ENCODE peak calls at places on chromosome 17, in five cellular contexts. One of them, this sample, is unnamed.

GRCh38 chr17:78875738-78876597 is 27.0 kb downstream of the CEP295NL start:
- DNase-seq in PC-3: peak
- DNase-seq in stimulated activated CD4-positive, alpha-beta T cell treated with anti-CD3 and anti-CD28 coated beads, Interleukin-1b, Interleukin-23, amount 100 ng/mL, for 1 hour: no peak
- DNase-seq in HT1080: peak
- DNase-seq in heart left ventricle: no peak
- DNase-seq in this sample: no peak

GRCh38 chr17:34125921-34126320 is 129.2 kb upstream of the CCL2 start:
- DNase-seq in HT1080: no peak
- DNase-seq in PC-3: no peak
- DNase-seq in stimulated activated CD4-positive, alpha-beta T cell treated with anti-CD3 and anti-CD28 coated beads, Interleukin-1b, Interleukin-23, amount 100 ng/mL, for 1 hour: no peak
- DNase-seq in heart left ventricle: no peak
- DNase-seq in this sample: no peak

GRCh38 chr17:36850794-36851193 is 86.5 kb upstream of the LHX1 start:
- DNase-seq in PC-3: peak
- DNase-seq in HT1080: peak
- DNase-seq in stimulated activated CD4-positive, alpha-beta T cell treated with anti-CD3 and anti-CD28 coated beads, Interleukin-1b, Interleukin-23, amount 100 ng/mL, for 1 hour: no peak
- DNase-seq in heart left ventricle: no peak
- DNase-seq in this sample: peak

GRCh38 chr17:82687375-82687861 is 11.1 kb downstream of the RAB40B start:
- DNase-seq in stimulated activated CD4-positive, alpha-beta T cell treated with anti-CD3 and anti-CD28 coated beads, Interleukin-1b, Interleukin-23, amount 100 ng/mL, for 1 hour: no peak
- DNase-seq in PC-3: no peak
- DNase-seq in HT1080: no peak
- DNase-seq in heart left ventricle: peak
- DNase-seq in this sample: no peak

GRCh38 chr17:336110-337021 is 16.2 kb downstream of the RPH3AL start:
- DNase-seq in HT1080: no peak
- DNase-seq in heart left ventricle: peak
- DNase-seq in PC-3: no peak
- DNase-seq in stimulated activated CD4-positive, alpha-beta T cell treated with anti-CD3 and anti-CD28 coated beads, Interleukin-1b, Interleukin-23, amount 100 ng/mL, for 1 hour: no peak
- DNase-seq in this sample: no peak

GRCh38 chr17:30235386-30236296 is at the start of gene SLC6A4:
- DNase-seq in HT1080: no peak
- DNase-seq in PC-3: no peak
- DNase-seq in stimulated activated CD4-positive, alpha-beta T cell treated with anti-CD3 and anti-CD28 coated beads, Interleukin-1b, Interleukin-23, amount 100 ng/mL, for 1 hour: no peak
- DNase-seq in heart left ventricle: no peak
- DNase-seq in this sample: no peak

GRCh38 chr17:81364278-81365147 is 30.7 kb upstream of the BAHCC1 start:
- DNase-seq in PC-3: no peak
- DNase-seq in HT1080: no peak
- DNase-seq in stimulated activated CD4-positive, alpha-beta T cell treated with anti-CD3 and anti-CD28 coated beads, Interleukin-1b, Interleukin-23, amount 100 ng/mL, for 1 hour: no peak
- DNase-seq in heart left ventricle: no peak
- DNase-seq in this sample: no peak

GRCh38 chr17:81032641-81033422 is 2.1 kb upstream of the BAIAP2 start:
- DNase-seq in stimulated activated CD4-positive, alpha-beta T cell treated with anti-CD3 and anti-CD28 coated beads, Interleukin-1b, Interleukin-23, amount 100 ng/mL, for 1 hour: no peak
- DNase-seq in heart left ventricle: peak
- DNase-seq in HT1080: no peak
- DNase-seq in PC-3: no peak
- DNase-seq in this sample: no peak

GRCh38 chr17:68572138-68572842 is 28.9 kb downstream of the FAM20A start:
- DNase-seq in PC-3: no peak
- DNase-seq in HT1080: no peak
- DNase-seq in heart left ventricle: no peak
- DNase-seq in stimulated activated CD4-positive, alpha-beta T cell treated with anti-CD3 and anti-CD28 coated beads, Interleukin-1b, Interleukin-23, amount 100 ng/mL, for 1 hour: no peak
- DNase-seq in this sample: no peak

GRCh38 chr17:27861979-27862378 is 31.2 kb downstream of the LYRM9 start:
- DNase-seq in heart left ventricle: no peak
- DNase-seq in HT1080: no peak
- DNase-seq in PC-3: no peak
- DNase-seq in stimulated activated CD4-positive, alpha-beta T cell treated with anti-CD3 and anti-CD28 coated beads, Interleukin-1b, Interleukin-23, amount 100 ng/mL, for 1 hour: no peak
- DNase-seq in this sample: no peak

This sample was measured in stromal cell of bone marrow.